ENCODE peak calls at places on chromosomes 16 and 17, in six cellular contexts. B is stimulated activated CD8-positive, alpha-beta memory T cell treated with anti-CD3 and anti-CD28 coated beads, Interleukin-7, amount 100 ng/mL, for 24 hours; H is HAP-1; O is endothelial cell; A is ACHN; U is thoracic aorta. I is an unnamed sample.
A peak's percentile ranks its signal among the peaks of the same experiment; 100 is the strongest.

GRCh38 chr17:47844230-47844629 is 3.2 kb upstream of the SCRN2 start:
- DNase-seq in A (no peak), B (no peak), H (no peak), O (no peak), U (no peak), I (no peak)

GRCh38 chr16:1244881-1245280 is 4.4 kb downstream of the TPSAB1 start:
- DNase-seq in H (no peak), U (no peak), A (no peak), O (no peak), B (no peak), I (no peak)

GRCh38 chr17:31857920-31858646 is 961 bp downstream of the COPRS start:
- DNase-seq in A (no peak), H (no peak), U (no peak), B (no peak), O (no peak), I (no peak)

GRCh38 chr17:51803161-51803560 is 355.4 kb downstream of the CA10 start:
- DNase-seq in B (no peak), H (no peak), U (no peak), O (no peak), A (no peak), I (no peak)

GRCh38 chr16:57405194-57405593 is 627 bp downstream of the CCL17 start:
- DNase-seq in A (no peak), B (no peak), H (no peak), U (no peak), O (no peak), I (no peak)

GRCh38 chr17:60640503-60640902 is 37.1 kb upstream of the BCAS3 start:
- DNase-seq in H (no peak), B (no peak), U (no peak), O (no peak), A (peak; percentile 40), I (no peak)

GRCh38 chr17:33572615-33573014 is 279.5 kb upstream of the ASIC2 start:
- DNase-seq in H (no peak), U (no peak), O (peak; percentile 19), B (no peak), A (no peak), I (no peak)

GRCh38 chr17:14745122-14745521 is 444.2 kb downstream of the HS3ST3B1 start:
- DNase-seq in A (no peak), U (no peak), B (no peak), H (no peak), O (no peak), I (no peak)

GRCh38 chr17:47970725-47971511 is at the start of gene CDK5RAP3:
- DNase-seq in U (peak; percentile 100), H (peak; percentile 98), B (peak; percentile 99), O (peak; percentile 100), A (peak; percentile 99), I (peak; percentile 96)

GRCh38 chr16:30977502-30977901 is 7.5 kb upstream of the HSD3B7 start:
- DNase-seq in U (no peak), H (no peak), A (peak; percentile 43), B (no peak), O (peak; percentile 66), I (no peak)

GRCh38 chr17:78599419-78599818 is 22.2 kb upstream of the DNAH17 start:
- DNase-seq in H (no peak), B (no peak), A (no peak), U (no peak), O (no peak), I (no peak)

GRCh38 chr16:1613240-1613639 is 1.1 kb downstream of the CRAMP1 start:
- DNase-seq in U (no peak), O (no peak), H (no peak), B (no peak), A (peak; percentile 35), I (peak; percentile 52)

GRCh38 chr17:2347805-2348685 is 10.7 kb downstream of the SGSM2 start:
- DNase-seq in B (no peak), H (peak; percentile 74), O (no peak), U (no peak), A (no peak), I (peak; percentile 55)

GRCh38 chr16:68548947-68549346 is 9.9 kb downstream of the ZFP90 start:
- DNase-seq in U (no peak), B (no peak), H (no peak), O (no peak), A (no peak), I (no peak)

GRCh38 chr17:49993423-49994037 is 1.5 kb downstream of the DLX3 start:
- DNase-seq in B (no peak), U (no peak), O (peak; percentile 40), A (no peak), H (peak; percentile 36), I (no peak)

GRCh38 chr16:50196736-50197135 is 43.6 kb downstream of the TENT4B start:
- DNase-seq in U (no peak), H (no peak), A (peak; percentile 50), B (no peak), O (no peak), I (no peak)

GRCh38 chr16:9521749-9522370 is 430.4 kb downstream of the HAPSTR1 start:
- DNase-seq in U (no peak), B (no peak), O (no peak), A (no peak), H (no peak), I (no peak)

GRCh38 chr16:75064403-75065148 is 52.0 kb downstream of the LDHD start:
- DNase-seq in H (peak; percentile 63), A (no peak), B (no peak), O (no peak), U (no peak), I (no peak)

GRCh38 chr16:2150418-2151187 is 2.2 kb downstream of the RAB26 start:
- DNase-seq in B (no peak), O (no peak), U (no peak), A (peak; percentile 38), H (peak; percentile 68), I (peak; percentile 64)

GRCh38 chr16:20074089-20074956 is 633 bp upstream of the GPR139 start:
- DNase-seq in B (no peak), U (no peak), O (peak; percentile 5), A (no peak), H (no peak), I (no peak)

GRCh38 chr17:82976982-82977488 is 102.4 kb upstream of the METRNL start:
- DNase-seq in O (no peak), A (no peak), U (no peak), H (no peak), B (no peak), I (no peak)

GRCh38 chr16:10256855-10257641 is 74.8 kb upstream of the GRIN2A start:
- DNase-seq in U (no peak), O (peak; percentile 33), B (peak; percentile 7), H (peak; percentile 48), A (peak; percentile 50), I (peak; percentile 37)

GRCh38 chr17:40422990-40423611 is 5.4 kb upstream of the TOP2A start:
- DNase-seq in H (no peak), B (no peak), O (no peak), A (no peak), U (no peak), I (no peak)

GRCh38 chr17:78629436-78629995 is 52.3 kb upstream of the DNAH17 start:
- DNase-seq in H (no peak), A (no peak), U (no peak), O (no peak), B (no peak), I (no peak)

I was measured in H54.